ENCODE peak calls at places on chromosome 11, in eight cellular contexts. P is heart right ventricle; T is choroid plexus epithelial cell; U is A549; M is right atrium auricular region; C is AG10803; J is mucosa of descending colon; H is CD8-positive, alpha-beta T cell. I is an unnamed sample.

GRCh38 chr11:30741039-30741550 is 154.9 kb upstream of the MPPED2 start:
- DNase-seq in H (no peak), P (no peak), M (no peak), C (peak; percentile 92), J (peak; percentile 48), U (peak; percentile 14), T (peak; percentile 35), I (no peak)

GRCh38 chr11:11579012-11579755 is 42.6 kb downstream of the GALNT18 start:
- DNase-seq in U (no peak), P (peak; percentile 39), T (no peak), J (no peak), C (no peak), H (peak; percentile 25), M (peak; percentile 58), I (no peak)

GRCh38 chr11:47550288-47551052 is 2.5 kb downstream of the CELF1 start:
- DNase-seq in U (no peak), J (no peak), C (peak; percentile 44), H (no peak), P (no peak), M (no peak), T (peak; percentile 51), I (no peak)

GRCh38 chr11:83278351-83278750 is 7.8 kb downstream of the CCDC90B start:
- DNase-seq in M (no peak), P (no peak), T (peak; percentile 71), J (no peak), H (no peak), U (no peak), C (peak; percentile 69), I (no peak)

GRCh38 chr11:64522036-64522435 is 69.0 kb upstream of the SLC22A12 start:
- DNase-seq in P (no peak), T (no peak), H (no peak), U (no peak), M (no peak), J (no peak), C (no peak), I (no peak)

GRCh38 chr11:115411114-115411513 is 93.1 kb downstream of the CADM1 start:
- DNase-seq in M (no peak), J (no peak), P (no peak), U (no peak), C (no peak), H (no peak), T (no peak), I (no peak)

GRCh38 chr11:120210651-120211521 is at the start of gene OAF:
- DNase-seq in C (peak; percentile 73), J (peak; percentile 87), M (peak; percentile 82), H (peak; percentile 75), U (peak; percentile 51), T (peak; percentile 85), P (peak; percentile 82), I (peak; percentile 81)

GRCh38 chr11:62033191-62034044 is 66.0 kb upstream of the FTH1 start:
- DNase-seq in T (no peak), U (no peak), J (no peak), H (no peak), P (no peak), M (no peak), C (peak; percentile 14), I (no peak)

GRCh38 chr11:46967962-46968361 is 31.4 kb downstream of the CSTPP1 start:
- DNase-seq in C (no peak), M (no peak), U (no peak), P (no peak), J (no peak), T (no peak), H (no peak), I (no peak)

GRCh38 chr11:24683578-24683977 is 186.7 kb downstream of the LUZP2 start:
- DNase-seq in H (no peak), T (peak; percentile 18), C (no peak), M (no peak), P (no peak), U (no peak), J (no peak), I (no peak)

GRCh38 chr11:83035070-83035854 is 36.4 kb downstream of the RAB30 start:
- DNase-seq in C (peak; percentile 79), M (no peak), T (peak; percentile 54), U (no peak), P (no peak), H (no peak), J (no peak), I (no peak)

GRCh38 chr11:133825666-133826065 is 19.6 kb downstream of the SPATA19 start:
- DNase-seq in M (no peak), H (no peak), P (no peak), C (no peak), T (no peak), U (no peak), J (no peak), I (no peak)

GRCh38 chr11:84290647-84291046 is 1004.5 kb upstream of the CCDC90B start:
- DNase-seq in P (no peak), C (peak; percentile 17), M (no peak), T (peak; percentile 43), H (no peak), U (no peak), J (no peak), I (no peak)

GRCh38 chr11:113730887-113731726 is 25.0 kb upstream of the TMPRSS5 start:
- DNase-seq in J (peak; percentile 58), P (no peak), M (no peak), C (peak; percentile 65), U (peak; percentile 49), T (peak; percentile 87), H (no peak), I (no peak)

GRCh38 chr11:11538277-11538960 is 83.4 kb downstream of the GALNT18 start:
- DNase-seq in M (no peak), U (no peak), J (no peak), C (no peak), P (peak; percentile 77), T (no peak), H (no peak), I (no peak)

GRCh38 chr11:114172055-114172861 is 112.7 kb downstream of the ZBTB16 start:
- DNase-seq in P (no peak), M (no peak), U (no peak), C (no peak), J (no peak), T (no peak), H (no peak), I (no peak)

GRCh38 chr11:67055812-67056211 is 835 bp upstream of the RHOD start:
- DNase-seq in J (peak; percentile 29), T (peak; percentile 35), H (no peak), C (peak; percentile 24), P (no peak), U (no peak), M (no peak), I (no peak)

GRCh38 chr11:67534070-67534679 is 10.9 kb upstream of the CABP2 start:
- DNase-seq in H (no peak), T (no peak), P (no peak), M (no peak), J (no peak), C (no peak), U (peak; percentile 52), I (no peak)

GRCh38 chr11:34259087-34259486 is 98.7 kb downstream of the ABTB2 start:
- DNase-seq in T (no peak), P (no peak), C (peak; percentile 8), U (no peak), J (no peak), M (no peak), H (no peak), I (no peak)

GRCh38 chr11:77019976-77020591 is 14.1 kb upstream of the B3GNT6 start:
- DNase-seq in H (no peak), J (no peak), C (no peak), U (peak; percentile 89), P (no peak), M (no peak), T (peak; percentile 27), I (no peak)

GRCh38 chr11:86115542-86116385 is 46.9 kb upstream of the PICALM start:
- DNase-seq in H (no peak), U (peak; percentile 27), P (no peak), T (peak; percentile 8), M (no peak), J (no peak), C (no peak), I (no peak)
- TF ChIP-seq CTCF in H (no peak), U (no peak), P (no peak), T (peak; percentile 19), M (no peak), J (no peak), C (peak; percentile 1), I (peak; percentile 13)

GRCh38 chr11:86941871-86942208 is 13.4 kb downstream of the FZD4 start:
- DNase-seq in P (no peak), U (no peak), M (no peak), J (no peak), C (no peak), T (no peak), H (no peak), I (no peak)
- H3K4me3 ChIP-seq in P (no peak overlapping the region), U (no peak overlapping the region), M (no peak overlapping the region), J (no peak overlapping the region), C (no peak overlapping the region), T (no peak overlapping the region), H (no peak overlapping the region), I (no peak overlapping the region)

DNA sequence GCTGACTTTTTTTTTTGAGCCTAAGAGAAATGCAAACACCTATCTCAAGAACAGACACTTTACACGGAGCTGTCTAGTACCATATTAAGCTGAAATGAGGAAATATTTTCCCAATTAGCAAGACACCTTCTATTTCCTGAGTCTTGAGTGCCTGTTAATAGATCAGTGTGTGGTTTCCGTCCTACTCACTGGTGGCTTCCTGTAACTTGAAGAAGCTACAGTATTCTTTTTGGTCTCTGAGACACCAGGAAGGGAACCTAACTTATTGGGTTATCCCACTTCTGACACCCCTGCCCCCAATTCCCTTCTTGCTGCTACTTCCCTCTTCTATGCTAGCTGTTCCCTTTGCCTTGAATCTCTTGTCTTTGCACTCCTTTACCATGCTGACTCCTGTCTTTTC is 92.7 kb downstream of the FDX1 start:
- DNase-seq in T (peak; percentile 15), P (no peak), C (no peak), M (no peak), H (no peak), J (no peak), U (no peak), I (no peak)
- TF ChIP-seq CTCF in T (no peak), P (no peak), C (no peak), M (no peak), H (no peak), J (no peak), U (no peak), I (no peak)

GRCh38 chr11:17635551-17635938 is 83.8 kb upstream of the MYOD1 start:
- DNase-seq in J (no peak), U (no peak), M (no peak), H (no peak), C (no peak), T (no peak), P (no peak), I (no peak)
- H3K4me3 ChIP-seq in J (no peak overlapping the region), U (no peak overlapping the region), M (no peak overlapping the region), H (no peak overlapping the region), C (no peak overlapping the region), T (no peak overlapping the region), P (no peak overlapping the region), I (no peak overlapping the region)

GRCh38 chr11:69662021-69662698 is 13.0 kb downstream of the LTO1 start:
- DNase-seq in P (peak; percentile 59), U (no peak), J (no peak), H (no peak), M (no peak), C (no peak), T (no peak), I (no peak)
- TF ChIP-seq CTCF in P (no peak), U (no peak), J (no peak), H (no peak), M (no peak), C (peak; percentile 28), T (peak; percentile 51), I (no peak)

I was measured in GM06990.